ENCODE peak calls at places on chromosomes 2 and 18, in nine cellular contexts. D is uterus, Z is IMR-90, P is A549, Y is right lobe of liver, R is transverse colon, H is body of pancreas, U is stomach, E is GM12878. G is an unnamed sample.

GRCh38 chr2:86044045-86044444 is 61.6 kb downstream of the POLR1A start:
- DNase-seq in D (peak; percentile 13), Z (no peak), P (no peak), Y (no peak), R (no peak), H (no peak), U (no peak), E (no peak), G (no peak)

GRCh38 chr2:155733091-155733870 is 599.2 kb downstream of the NR4A2 start:
- DNase-seq in D (no peak), Z (no peak), P (no peak), Y (no peak), R (no peak), H (no peak), U (no peak), E (no peak), G (no peak)

GRCh38 chr2:149799296-149799695 is 211.7 kb upstream of the MMADHC start:
- DNase-seq in D (no peak), Z (no peak), P (no peak), Y (no peak), R (no peak), H (no peak), U (no peak), E (no peak), G (no peak)

GRCh38 chr2:19635951-19636505 is 265.8 kb downstream of the TTC32 start:
- DNase-seq in D (no peak), Z (no peak), P (no peak), Y (no peak), R (no peak), H (no peak), U (no peak), E (no peak), G (no peak)

GRCh38 chr2:150280255-150280654 is 207.2 kb downstream of the RND3 start:
- DNase-seq in D (peak; percentile 44), Z (peak; percentile 87), P (no peak), Y (no peak), R (no peak), H (no peak), U (no peak), E (no peak), G (no peak)

GRCh38 chr2:215695876-215696275 is 260.0 kb upstream of the FN1 start:
- DNase-seq in D (no peak), Z (peak; percentile 46), P (no peak), Y (no peak), R (no peak), H (no peak), U (no peak), E (no peak), G (no peak)

GRCh38 chr2:8627019-8627691 is 54.7 kb upstream of the ID2 start:
- DNase-seq in D (no peak), Z (no peak), P (no peak), Y (peak; percentile 67), R (peak; percentile 64), H (no peak), U (no peak), E (no peak), G (no peak)

GRCh38 chr18:78790511-78790910 is 189.1 kb upstream of the SALL3 start:
- DNase-seq in D (no peak), Z (no peak), P (no peak), Y (no peak), R (no peak), H (no peak), U (no peak), E (no peak), G (no peak)

GRCh38 chr2:113206251-113206650 is 32.5 kb downstream of the PSD4 start:
- DNase-seq in D (no peak), Z (no peak), P (no peak), Y (no peak), R (no peak), H (no peak), U (no peak), E (no peak), G (no peak)

GRCh38 chr2:113202305-113203216 is 28.8 kb downstream of the PSD4 start:
- DNase-seq in D (no peak), Z (no peak), P (no peak), Y (no peak), R (no peak), H (no peak), U (no peak), E (no peak), G (no peak)

GRCh38 chr2:113201496-113202304 is 27.9 kb downstream of the PSD4 start:
- DNase-seq in D (no peak), Z (no peak), P (no peak), Y (no peak), R (no peak), H (no peak), U (no peak), E (no peak), G (no peak)

GRCh38 chr2:113203217-113203530 is 29.4 kb downstream of the PSD4 start:
- DNase-seq in D (no peak), Z (peak; percentile 59), P (no peak), Y (no peak), R (no peak), H (no peak), U (no peak), E (no peak), G (no peak)

GRCh38 chr2:113203901-113204519 is 30.2 kb downstream of the PSD4 start:
- DNase-seq in D (peak; percentile 59), Z (peak; percentile 68), P (peak; percentile 82), Y (peak; percentile 73), R (peak; percentile 83), H (peak; percentile 79), U (peak; percentile 84), E (peak; percentile 30), G (peak; percentile 63)
- TF ChIP-seq POLR2A in D (no peak), Z (no peak), P (no peak), Y (no peak), R (no peak), H (peak; percentile 17), U (no peak), E (peak; percentile 58), G (no peak)

GRCh38 chr2:36354816-36355156 is 792 bp upstream of the CRIM1 start:
- DNase-seq in D (no peak), Z (no peak), P (no peak), Y (no peak), R (no peak), H (no peak), U (no peak), E (no peak), G (peak; percentile 35)

GRCh38 chr2:36348721-36349120 is 6.9 kb upstream of the CRIM1 start:
- DNase-seq in D (no peak), Z (peak; percentile 58), P (no peak), Y (no peak), R (no peak), H (no peak), U (no peak), E (no peak), G (no peak)

GRCh38 chr2:36351291-36352023 is 4.1 kb upstream of the CRIM1 start:
- DNase-seq in D (no peak), Z (no peak), P (no peak), Y (no peak), R (no peak), H (no peak), U (no peak), E (no peak), G (no peak)

GRCh38 chr2:36352711-36353110 is 2.9 kb upstream of the CRIM1 start:
- DNase-seq in D (no peak), Z (peak; percentile 83), P (no peak), Y (no peak), R (no peak), H (no peak), U (no peak), E (no peak), G (peak; percentile 74)

DNA sequence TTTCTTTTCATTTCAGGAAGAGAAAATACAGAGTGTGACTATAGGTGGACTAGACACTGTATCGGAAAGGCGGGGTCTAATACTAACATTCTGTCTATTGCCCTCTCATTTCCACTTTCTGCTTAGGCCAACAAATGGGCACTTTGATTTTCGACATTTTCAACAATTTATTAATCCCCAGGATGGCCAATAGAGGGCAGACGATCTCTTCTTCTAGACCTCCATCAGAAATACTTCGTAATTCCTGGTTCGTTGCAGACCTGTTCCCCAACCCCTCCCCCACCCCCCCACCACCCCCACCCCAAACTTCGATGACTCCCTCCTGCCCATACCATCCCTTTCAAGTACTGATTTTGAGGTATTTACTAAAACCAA is 3.6 kb upstream of the CRIM1 start:
- DNase-seq in D (no peak), Z (peak; percentile 64), P (no peak), Y (no peak), R (no peak), H (no peak), U (no peak), E (peak; percentile 16), G (peak; percentile 58)
- TF ChIP-seq POLR2A in D (no peak), Z (peak; percentile 26), P (no peak), Y (no peak), R (no peak), H (no peak), U (no peak), E (no peak), G (no peak)

GRCh38 chr2:45992746-45993475 is 304.3 kb upstream of the EPAS1 start:
- DNase-seq in D (no peak), Z (no peak), P (no peak), Y (no peak), R (no peak), H (no peak), U (no peak), E (no peak), G (no peak)

GRCh38 chr2:45993476-45993991 is 303.7 kb upstream of the EPAS1 start:
- DNase-seq in D (peak; percentile 52), Z (peak; percentile 89), P (peak; percentile 77), Y (peak; percentile 89), R (peak; percentile 71), H (peak; percentile 78), U (peak; percentile 75), E (peak; percentile 23), G (peak; percentile 84)

GRCh38 chr2:45990131-45990530 is 307.1 kb upstream of the EPAS1 start:
- DNase-seq in D (no peak), Z (no peak), P (no peak), Y (no peak), R (no peak), H (no peak), U (no peak), E (no peak), G (no peak)

GRCh38 chr2:45994060-45994459 is 303.1 kb upstream of the EPAS1 start:
- DNase-seq in D (no peak), Z (no peak), P (no peak), Y (no peak), R (no peak), H (no peak), U (no peak), E (no peak), G (no peak)

GRCh38 chr2:45992021-45992745 is 305.0 kb upstream of the EPAS1 start:
- DNase-seq in D (no peak), Z (peak; percentile 66), P (peak; percentile 88), Y (peak; percentile 94), R (peak; percentile 77), H (peak; percentile 80), U (peak; percentile 84), E (no peak), G (no peak)
- TF ChIP-seq POLR2A in D (no peak), Z (no peak), P (no peak), Y (peak; percentile 46), R (no peak), H (no peak), U (no peak), E (no peak), G (no peak)

DNA sequence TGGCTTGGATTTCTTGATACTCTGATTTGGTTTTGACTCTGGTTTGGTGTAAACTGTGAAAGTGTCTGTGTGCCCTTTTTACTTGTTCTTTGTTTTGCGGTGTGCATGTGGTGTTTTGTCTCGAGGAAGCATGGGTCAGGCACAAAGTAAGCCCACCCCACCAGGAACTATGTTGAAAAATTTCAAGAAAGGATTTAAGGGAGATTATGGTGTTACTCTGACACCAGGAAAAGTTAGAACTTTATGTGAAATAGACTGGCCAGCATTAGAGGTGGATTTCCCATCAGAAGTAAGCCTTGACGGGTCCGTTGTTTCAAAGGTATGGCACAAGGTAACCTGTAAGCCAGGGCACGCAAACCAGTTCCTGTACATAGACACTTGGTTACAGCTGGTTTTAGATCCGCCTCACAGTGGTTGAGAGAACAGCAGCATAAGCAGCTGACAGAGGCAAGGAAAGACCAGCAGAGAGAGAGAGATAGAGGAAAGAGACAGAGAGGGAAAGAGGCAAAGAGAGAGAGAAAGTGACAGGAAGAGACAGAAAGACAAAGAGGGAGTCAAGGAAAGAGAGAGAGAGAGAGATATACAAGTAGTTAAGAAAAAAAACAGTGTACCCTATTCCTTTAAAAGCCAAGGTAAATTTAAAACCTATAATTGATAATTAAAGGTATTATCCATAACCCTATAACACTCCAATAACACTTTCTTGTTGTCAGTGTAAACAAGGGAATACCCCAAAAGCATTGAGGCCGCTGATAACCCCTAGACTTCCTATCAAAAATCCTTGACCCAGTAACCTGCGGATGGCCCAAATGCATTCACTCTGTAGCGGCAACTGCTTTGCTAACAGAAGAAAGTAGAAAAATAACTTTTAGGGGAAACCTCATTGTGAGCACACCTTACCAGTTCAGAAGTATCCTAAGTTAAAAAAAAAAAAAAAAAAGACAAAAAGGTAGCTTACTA is 42.6 kb downstream of the TFPI start:
- DNase-seq in D (no peak), Z (no peak), P (no peak), Y (no peak), R (no peak), H (no peak), U (no peak), E (no peak), G (no peak)
- TF ChIP-seq POLR2A in D (no peak), Z (no peak), P (no peak), Y (no peak), R (no peak), H (no peak), U (no peak), E (no peak), G (no peak)